ENCODE peak calls at places on chromosomes 6 and 20, in ten cellular contexts. H, I, Y, N, R, Z, E, P, V and T are unnamed samples.

GRCh38 chr6:164108869-164109769 is 694.6 kb downstream of the QKI start:
- DNase-seq in H (no peak), I (no peak), Y (no peak), N (no peak), R (peak), Z (peak), E (no peak), P (peak), V (no peak), T (peak)

GRCh38 chr20:24654425-24654824 is 185.0 kb downstream of the SYNDIG1 start:
- DNase-seq in H (no peak), I (no peak), Y (no peak), N (no peak), R (no peak), Z (no peak), E (no peak), P (no peak), V (no peak), T (no peak)

GRCh38 chr6:72524011-72524645 is 97.7 kb upstream of the KCNQ5 start:
- DNase-seq in H (no peak), I (no peak), Y (no peak), N (no peak), R (no peak), Z (no peak), E (no peak), P (peak), V (no peak), T (no peak)

GRCh38 chr6:17865243-17865642 is 122.2 kb downstream of the KIF13A start:
- DNase-seq in H (no peak), I (no peak), Y (no peak), N (no peak), R (peak), Z (no peak), E (no peak), P (peak), V (no peak), T (no peak)

GRCh38 chr6:82022614-82023102 is 224.9 kb downstream of the IBTK start:
- DNase-seq in H (peak), I (no peak), Y (no peak), N (no peak), R (peak), Z (no peak), E (peak), P (peak), V (peak), T (no peak)

GRCh38 chr6:47595785-47596184 is 102.6 kb upstream of the ADGRF4 start:
- DNase-seq in H (no peak), I (no peak), Y (no peak), N (no peak), R (no peak), Z (no peak), E (no peak), P (no peak), V (no peak), T (no peak)

GRCh38 chr20:5714261-5715041 is 35.8 kb upstream of the SHLD1 start:
- DNase-seq in H (no peak), I (peak), Y (no peak), N (peak), R (no peak), Z (no peak), E (peak), P (no peak), V (peak), T (no peak)

GRCh38 chr6:88499845-88500699 is 333.9 kb upstream of the CNR1 start:
- DNase-seq in H (no peak), I (no peak), Y (no peak), N (no peak), R (no peak), Z (no peak), E (no peak), P (no peak), V (no peak), T (no peak)